ENCODE peak calls at places on chromosomes 7 and 10, in ten cellular contexts. L, B, H, Q, O, Y, N, U, W and E are unnamed samples.

GRCh38 chr7:130632111-130632510 is 36.4 kb downstream of the COPG2 start:
- DNase-seq in L (no peak), B (no peak), H (peak), Q (no peak), O (no peak), Y (no peak), N (no peak), U (peak), W (no peak), E (no peak)

GRCh38 chr7:143490719-143491306 is 13.1 kb downstream of the TAS2R41 start:
- DNase-seq in L (peak), B (no peak), H (no peak), Q (no peak), O (no peak), Y (no peak), N (no peak), U (no peak), W (peak), E (no peak)

GRCh38 chr7:92674379-92674778 is 84.2 kb upstream of the FAM133B start:
- DNase-seq in L (no peak), B (no peak), H (no peak), Q (no peak), O (no peak), Y (no peak), N (no peak), U (no peak), W (no peak), E (no peak)

GRCh38 chr10:6465854-6466524 is 114.1 kb downstream of the PRKCQ start:
- DNase-seq in L (no peak), B (no peak), H (no peak), Q (no peak), O (no peak), Y (no peak), N (no peak), U (no peak), W (no peak), E (no peak)

GRCh38 chr10:87761892-87762291 is 56.1 kb downstream of the ATAD1 start:
- DNase-seq in L (no peak), B (no peak), H (peak), Q (no peak), O (no peak), Y (no peak), N (no peak), U (peak), W (peak), E (no peak)

GRCh38 chr7:46115410-46115809 is 194.3 kb upstream of the IGFBP3 start:
- DNase-seq in L (no peak), B (no peak), H (no peak), Q (no peak), O (no peak), Y (no peak), N (no peak), U (no peak), W (no peak), E (no peak)

GRCh38 chr7:37128644-37129043 is 320.0 kb downstream of the ELMO1 start:
- DNase-seq in L (no peak), B (no peak), H (no peak), Q (no peak), O (no peak), Y (no peak), N (no peak), U (peak), W (no peak), E (no peak)

GRCh38 chr10:126409821-126410220 is 21.5 kb upstream of the ADAM12 start:
- DNase-seq in L (no peak), B (no peak), H (no peak), Q (no peak), O (no peak), Y (no peak), N (no peak), U (no peak), W (no peak), E (no peak)

GRCh38 chr10:7432884-7433726 is 22.3 kb upstream of the SFMBT2 start:
- DNase-seq in L (no peak), B (no peak), H (no peak), Q (no peak), O (no peak), Y (no peak), N (no peak), U (no peak), W (peak), E (no peak)

GRCh38 chr7:106504620-106505019 is 156.3 kb downstream of the CCDC71L start:
- DNase-seq in L (no peak), B (no peak), H (peak), Q (no peak), O (no peak), Y (no peak), N (no peak), U (peak), W (no peak), E (no peak)

GRCh38 chr10:71302874-71303568 is 16.0 kb upstream of the SLC29A3 start:
- DNase-seq in L (no peak), B (no peak), H (peak), Q (no peak), O (no peak), Y (no peak), N (no peak), U (peak), W (peak), E (peak)

GRCh38 chr10:33722067-33722466 is 387.6 kb upstream of the NRP1 start:
- DNase-seq in L (no peak), B (no peak), H (no peak), Q (no peak), O (no peak), Y (no peak), N (no peak), U (peak), W (no peak), E (no peak)

GRCh38 chr7:12898610-12899009 is 211.2 kb downstream of the ARL4A start:
- DNase-seq in L (no peak), B (no peak), H (no peak), Q (no peak), O (no peak), Y (no peak), N (no peak), U (no peak), W (peak), E (no peak)

GRCh38 chr10:4459531-4459930 is 366.5 kb upstream of the AKR1E2 start:
- DNase-seq in L (no peak), B (no peak), H (no peak), Q (no peak), O (no peak), Y (no peak), N (no peak), U (peak), W (peak), E (no peak)

GRCh38 chr10:47266602-47267001 is 33.4 kb upstream of the GDF10 start:
- DNase-seq in L (no peak), B (no peak), H (no peak), Q (no peak), O (no peak), Y (no peak), N (no peak), U (no peak), W (no peak), E (no peak)

GRCh38 chr10:115092258-115092554 is 959 bp upstream of the ATRNL1 start:
- DNase-seq in L (no peak), B (no peak), H (no peak), Q (no peak), O (no peak), Y (no peak), N (no peak), U (no peak), W (no peak), E (no peak)

GRCh38 chr7:964401-965231 is 10.1 kb upstream of the ADAP1 start:
- DNase-seq in L (peak), B (no peak), H (no peak), Q (no peak), O (peak), Y (peak), N (no peak), U (peak), W (no peak), E (no peak)

GRCh38 chr10:3528271-3528670 is 256.7 kb downstream of the KLF6 start:
- DNase-seq in L (no peak), B (no peak), H (no peak), Q (no peak), O (no peak), Y (no peak), N (no peak), U (no peak), W (no peak), E (no peak)

GRCh38 chr10:130713731-130714130 is 577.5 kb downstream of the GLRX3 start:
- DNase-seq in L (no peak), B (no peak), H (no peak), Q (no peak), O (no peak), Y (no peak), N (no peak), U (no peak), W (no peak), E (no peak)

GRCh38 chr10:102517553-102517952 is 13.8 kb downstream of the SUFU start:
- DNase-seq in L (no peak), B (no peak), H (no peak), Q (no peak), O (no peak), Y (no peak), N (no peak), U (peak), W (peak), E (no peak)

DNA sequence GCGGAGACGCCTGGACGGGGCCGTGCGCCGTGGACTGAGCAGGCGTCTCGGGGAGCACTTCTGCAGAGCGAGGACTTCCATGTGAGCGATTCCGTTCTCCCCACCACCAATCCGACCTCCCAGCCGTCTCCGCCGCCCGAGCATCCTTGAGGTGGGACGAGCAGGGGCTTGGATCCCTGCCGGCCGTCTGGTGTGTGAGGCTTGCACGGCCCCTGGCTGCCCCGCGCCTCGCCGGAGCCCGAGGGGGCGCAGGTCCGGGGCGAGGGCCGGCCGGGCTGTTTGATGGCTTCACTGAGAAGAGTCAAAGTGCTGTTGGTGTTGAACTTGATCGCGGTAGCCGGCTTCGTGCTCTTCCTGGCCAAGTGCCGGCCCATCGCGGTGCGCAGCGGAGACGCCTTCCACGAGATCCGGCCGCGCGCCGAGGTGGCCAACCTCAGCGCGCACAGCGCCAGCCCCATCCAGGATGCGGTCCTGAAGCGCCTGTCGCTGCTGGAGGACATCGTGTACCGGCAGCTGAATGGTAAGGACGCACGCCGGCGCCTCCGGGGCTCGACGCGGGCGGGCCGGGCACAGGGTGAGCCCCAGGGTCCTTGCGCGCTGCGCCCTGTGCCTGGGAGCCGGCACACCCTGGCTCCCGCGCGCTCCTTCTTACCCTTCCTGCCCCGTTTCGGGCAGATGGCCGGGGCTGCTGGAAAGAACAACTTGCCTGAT is 732 bp downstream of the GALNT17 start:
- DNase-seq in L (no peak), B (no peak), H (peak), Q (no peak), O (peak), Y (peak), N (no peak), U (peak), W (peak), E (no peak)
- H3K27ac ChIP-seq in L (peak), B (no peak), H (no peak), Q (no peak), O (peak), Y (peak), N (no peak), U (no peak), W (no peak), E (no peak)

DNA sequence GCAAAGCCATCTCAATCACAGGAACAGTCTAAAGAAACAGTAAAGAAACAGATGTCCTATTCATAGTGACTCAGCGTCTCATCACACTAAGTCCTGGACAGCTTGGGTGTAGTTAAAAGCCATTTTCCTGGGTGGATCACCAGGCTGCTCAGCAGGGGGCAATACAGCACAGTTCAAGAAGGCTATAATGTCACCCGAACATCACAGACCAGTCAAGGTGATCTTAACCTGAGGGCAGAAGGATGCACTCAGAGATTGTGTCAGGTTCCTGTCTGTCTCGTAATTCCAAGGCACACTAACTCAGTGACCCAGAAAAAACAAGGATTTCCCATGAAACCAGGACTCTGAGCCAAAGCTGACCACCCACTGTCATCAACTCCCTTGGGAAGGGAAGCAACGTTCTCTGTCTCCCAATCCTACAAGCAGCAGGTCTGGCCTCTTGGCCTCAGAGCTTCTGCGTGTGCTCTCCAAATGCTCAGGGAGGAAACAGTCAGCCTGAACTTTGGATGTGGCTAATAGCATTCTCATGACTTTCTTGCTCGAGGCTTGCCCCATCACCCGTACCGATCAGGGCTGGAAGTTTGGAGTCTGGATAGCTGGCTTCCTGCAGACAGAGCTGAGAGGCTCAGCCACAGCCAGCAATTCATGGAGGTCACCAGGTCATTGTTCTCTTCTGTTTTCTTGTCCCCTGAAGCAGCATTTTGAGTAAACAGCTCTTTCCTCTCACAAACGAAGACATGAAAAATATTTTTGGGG is 90.4 kb upstream of the FAM171A1 start:
- DNase-seq in L (peak), B (no peak), H (peak), Q (no peak), O (no peak), Y (peak), N (no peak), U (no peak), W (peak), E (no peak)
- H3K27ac ChIP-seq in L (no peak), B (no peak), H (no peak), Q (no peak), O (no peak), Y (peak), N (peak), U (peak), W (no peak), E (no peak)

GRCh38 chr10:29595146-29595545 is 39.6 kb downstream of the SVIL start:
- DNase-seq in L (no peak), B (no peak), H (no peak), Q (no peak), O (no peak), Y (no peak), N (no peak), U (no peak), W (no peak), E (no peak)

GRCh38 chr10:29591416-29591968 is 43.3 kb downstream of the SVIL start:
- DNase-seq in L (no peak), B (no peak), H (no peak), Q (no peak), O (no peak), Y (no peak), N (no peak), U (no peak), W (no peak), E (no peak)

GRCh38 chr10:29588640-29589421 is 45.9 kb downstream of the SVIL start:
- DNase-seq in L (no peak), B (no peak), H (peak), Q (no peak), O (no peak), Y (no peak), N (no peak), U (peak), W (no peak), E (no peak)

GRCh38 chr10:29586509-29586908 is 48.3 kb downstream of the SVIL start:
- DNase-seq in L (no peak), B (no peak), H (no peak), Q (no peak), O (no peak), Y (no peak), N (no peak), U (no peak), W (no peak), E (no peak)

GRCh38 chr10:29590598-29591415 is 44.0 kb downstream of the SVIL start:
- DNase-seq in L (no peak), B (no peak), H (peak), Q (peak), O (no peak), Y (no peak), N (no peak), U (peak), W (peak), E (no peak)
- H3K27ac ChIP-seq in L (peak), B (no peak), H (peak), Q (no peak), O (peak), Y (peak), N (peak), U (peak), W (peak), E (no peak)

DNA sequence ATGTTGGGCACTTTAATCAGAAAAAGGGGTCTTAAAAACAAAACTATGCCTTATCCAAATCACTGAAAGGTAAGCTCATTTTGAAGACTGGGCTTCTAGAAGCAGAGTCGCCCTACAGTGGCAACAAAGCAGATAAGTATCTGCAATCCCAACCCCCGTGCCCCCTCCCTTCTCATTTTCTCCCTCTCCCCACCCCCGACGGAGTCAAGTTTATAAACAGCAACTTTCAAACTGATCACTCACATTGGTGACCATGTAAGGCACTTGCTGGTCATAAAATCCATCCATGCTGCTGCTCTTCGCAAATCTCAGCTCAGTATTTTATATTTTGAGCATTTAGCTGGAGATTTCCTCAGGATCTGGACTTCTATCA is 715 bp downstream of the ETV1 start:
- DNase-seq in L (no peak), B (no peak), H (no peak), Q (no peak), O (no peak), Y (no peak), N (no peak), U (peak), W (peak), E (no peak)
- H3K27ac ChIP-seq in L (peak), B (no peak), H (peak), Q (no peak), O (no peak), Y (peak), N (peak), U (peak), W (peak), E (peak)

GRCh38 chr7:97118306-97118917 is 914 bp downstream of the SDHAF3 start:
- DNase-seq in L (no peak), B (no peak), H (no peak), Q (no peak), O (no peak), Y (no peak), N (no peak), U (no peak), W (no peak), E (no peak)
- H3K27ac ChIP-seq in L (peak), B (no peak), H (peak), Q (peak), O (no peak), Y (peak), N (peak), U (no peak), W (peak), E (no peak)

GRCh38 chr7:100825215-100825671 is 2.1 kb downstream of the EPHB4 start:
- DNase-seq in L (peak), B (no peak), H (peak), Q (no peak), O (peak), Y (no peak), N (no peak), U (no peak), W (peak), E (no peak)
- H3K27ac ChIP-seq in L (peak), B (no peak), H (peak), Q (no peak), O (peak), Y (peak), N (peak), U (no peak), W (peak), E (no peak)